ENCODE peak calls at places on chromosomes 11 and 22, in four cellular contexts. One of them, this sample, is unnamed.

GRCh38 chr11:19472679-19473078 is 231.9 kb upstream of the E2F8 start:
- DNase-seq in CD8-positive, alpha-beta memory T cell: no peak
- DNase-seq in uterus: no peak
- DNase-seq in neuronal stem cell: no peak
- DNase-seq in this sample: no peak

GRCh38 chr11:17352925-17353227 is 1.3 kb downstream of the NCR3LG1 start:
- DNase-seq in uterus: peak; percentile 25
- DNase-seq in neuronal stem cell: no peak
- DNase-seq in CD8-positive, alpha-beta memory T cell: peak; percentile 61
- DNase-seq in this sample: no peak

GRCh38 chr11:16833026-16833425 is 94.6 kb downstream of the C11orf58 start:
- DNase-seq in uterus: no peak
- DNase-seq in neuronal stem cell: no peak
- DNase-seq in CD8-positive, alpha-beta memory T cell: no peak
- DNase-seq in this sample: no peak

GRCh38 chr22:44347549-44347948 is 34.8 kb upstream of the SHISAL1 start:
- DNase-seq in neuronal stem cell: no peak
- DNase-seq in CD8-positive, alpha-beta memory T cell: no peak
- DNase-seq in uterus: no peak
- DNase-seq in this sample: no peak

GRCh38 chr11:315516-315994 is 1.7 kb downstream of the IFITM1 start:
- DNase-seq in CD8-positive, alpha-beta memory T cell: no peak
- DNase-seq in neuronal stem cell: no peak
- DNase-seq in uterus: no peak
- DNase-seq in this sample: no peak

GRCh38 chr11:22079133-22079847 is 113.6 kb upstream of the ANO5 start:
- DNase-seq in neuronal stem cell: no peak
- DNase-seq in CD8-positive, alpha-beta memory T cell: no peak
- DNase-seq in uterus: no peak
- DNase-seq in this sample: no peak

GRCh38 chr22:35766654-35767580 is 49.2 kb downstream of the APOL5 start:
- DNase-seq in CD8-positive, alpha-beta memory T cell: no peak
- DNase-seq in neuronal stem cell: peak; percentile 36
- DNase-seq in uterus: no peak
- DNase-seq in this sample: no peak

GRCh38 chr11:77112641-77113381 is 10.2 kb downstream of the OMP start:
- DNase-seq in CD8-positive, alpha-beta memory T cell: no peak
- DNase-seq in neuronal stem cell: no peak
- DNase-seq in uterus: no peak
- DNase-seq in this sample: no peak

GRCh38 chr11:96162816-96163499 is 180.0 kb downstream of the MAML2 start:
- DNase-seq in neuronal stem cell: no peak
- DNase-seq in uterus: peak; percentile 38
- DNase-seq in CD8-positive, alpha-beta memory T cell: no peak
- DNase-seq in this sample: no peak

GRCh38 chr22:33472462-33473344 is 414.5 kb upstream of the SYN3 start:
- DNase-seq in CD8-positive, alpha-beta memory T cell: no peak
- DNase-seq in neuronal stem cell: no peak
- DNase-seq in uterus: no peak
- DNase-seq in this sample: peak; percentile 26

GRCh38 chr11:16857186-16857585 is 118.7 kb downstream of the C11orf58 start:
- DNase-seq in uterus: no peak
- DNase-seq in neuronal stem cell: no peak
- DNase-seq in CD8-positive, alpha-beta memory T cell: no peak
- DNase-seq in this sample: no peak

GRCh38 chr11:76283190-76283589 is 76.9 kb upstream of the WNT11 start:
- DNase-seq in CD8-positive, alpha-beta memory T cell: peak; percentile 26
- DNase-seq in uterus: no peak
- DNase-seq in neuronal stem cell: no peak
- DNase-seq in this sample: no peak

GRCh38 chr11:117371453-117371852 is 43.8 kb downstream of the CEP164 start:
- DNase-seq in neuronal stem cell: no peak
- DNase-seq in uterus: no peak
- DNase-seq in CD8-positive, alpha-beta memory T cell: no peak
- DNase-seq in this sample: no peak

GRCh38 chr22:38944653-38945052 is 12.8 kb upstream of the APOBEC3A start:
- DNase-seq in CD8-positive, alpha-beta memory T cell: no peak
- DNase-seq in neuronal stem cell: no peak
- DNase-seq in uterus: no peak
- DNase-seq in this sample: no peak

GRCh38 chr22:44215287-44215686 is 34.6 kb downstream of the PARVG start:
- DNase-seq in uterus: no peak
- DNase-seq in neuronal stem cell: no peak
- DNase-seq in CD8-positive, alpha-beta memory T cell: no peak
- DNase-seq in this sample: no peak

GRCh38 chr22:23533328-23533762 is 46.7 kb downstream of the IGLL1 start:
- DNase-seq in neuronal stem cell: peak; percentile 70
- DNase-seq in CD8-positive, alpha-beta memory T cell: no peak
- DNase-seq in uterus: no peak
- DNase-seq in this sample: no peak

GRCh38 chr11:126915430-126915829 is 85.1 kb downstream of the KIRREL3 start:
- DNase-seq in CD8-positive, alpha-beta memory T cell: no peak
- DNase-seq in uterus: no peak
- DNase-seq in neuronal stem cell: no peak
- DNase-seq in this sample: no peak

GRCh38 chr22:44664149-44664548 is 37.9 kb upstream of the PRR5 start:
- DNase-seq in neuronal stem cell: no peak
- DNase-seq in CD8-positive, alpha-beta memory T cell: peak; percentile 76
- DNase-seq in uterus: no peak
- DNase-seq in this sample: peak; percentile 59

GRCh38 chr11:95327273-95327948 is 96.4 kb upstream of the SESN3 start:
- DNase-seq in neuronal stem cell: no peak
- DNase-seq in uterus: no peak
- DNase-seq in CD8-positive, alpha-beta memory T cell: no peak
- DNase-seq in this sample: no peak

GRCh38 chr11:88332851-88333250 is 4.7 kb downstream of the CTSC start:
- DNase-seq in CD8-positive, alpha-beta memory T cell: no peak
- DNase-seq in neuronal stem cell: no peak
- DNase-seq in uterus: no peak
- DNase-seq in this sample: no peak

GRCh38 chr11:67406969-67407699 is 3.3 kb downstream of the TBC1D10C start:
- DNase-seq in CD8-positive, alpha-beta memory T cell: no peak
- DNase-seq in uterus: no peak
- DNase-seq in neuronal stem cell: no peak
- DNase-seq in this sample: no peak

GRCh38 chr22:40597541-40598453 is 38.7 kb downstream of the MRTFA start:
- DNase-seq in CD8-positive, alpha-beta memory T cell: no peak
- DNase-seq in uterus: no peak
- DNase-seq in neuronal stem cell: no peak
- DNase-seq in this sample: no peak

GRCh38 chr11:30254307-30255298 is 23.8 kb downstream of the FSHB start:
- DNase-seq in uterus: no peak
- DNase-seq in neuronal stem cell: no peak
- DNase-seq in CD8-positive, alpha-beta memory T cell: no peak
- DNase-seq in this sample: no peak

GRCh38 chr11:57515332-57516060 is at the start of gene SLC43A1:
- DNase-seq in neuronal stem cell: no peak
- DNase-seq in CD8-positive, alpha-beta memory T cell: no peak
- DNase-seq in uterus: peak; percentile 58
- DNase-seq in this sample: no peak

GRCh38 chr11:57516061-57516443 is 550 bp upstream of the SLC43A1 start:
- DNase-seq in CD8-positive, alpha-beta memory T cell: no peak
- DNase-seq in neuronal stem cell: no peak
- DNase-seq in uterus: no peak
- DNase-seq in this sample: no peak

GRCh38 chr11:57513911-57514537 is 1.5 kb downstream of the SLC43A1 start:
- DNase-seq in neuronal stem cell: no peak
- DNase-seq in CD8-positive, alpha-beta memory T cell: peak; percentile 51
- DNase-seq in uterus: peak; percentile 40
- DNase-seq in this sample: no peak

GRCh38 chr11:57513446-57513795 is 2.1 kb downstream of the SLC43A1 start:
- DNase-seq in uterus: no peak
- DNase-seq in CD8-positive, alpha-beta memory T cell: no peak
- DNase-seq in neuronal stem cell: no peak
- DNase-seq in this sample: no peak

DNA sequence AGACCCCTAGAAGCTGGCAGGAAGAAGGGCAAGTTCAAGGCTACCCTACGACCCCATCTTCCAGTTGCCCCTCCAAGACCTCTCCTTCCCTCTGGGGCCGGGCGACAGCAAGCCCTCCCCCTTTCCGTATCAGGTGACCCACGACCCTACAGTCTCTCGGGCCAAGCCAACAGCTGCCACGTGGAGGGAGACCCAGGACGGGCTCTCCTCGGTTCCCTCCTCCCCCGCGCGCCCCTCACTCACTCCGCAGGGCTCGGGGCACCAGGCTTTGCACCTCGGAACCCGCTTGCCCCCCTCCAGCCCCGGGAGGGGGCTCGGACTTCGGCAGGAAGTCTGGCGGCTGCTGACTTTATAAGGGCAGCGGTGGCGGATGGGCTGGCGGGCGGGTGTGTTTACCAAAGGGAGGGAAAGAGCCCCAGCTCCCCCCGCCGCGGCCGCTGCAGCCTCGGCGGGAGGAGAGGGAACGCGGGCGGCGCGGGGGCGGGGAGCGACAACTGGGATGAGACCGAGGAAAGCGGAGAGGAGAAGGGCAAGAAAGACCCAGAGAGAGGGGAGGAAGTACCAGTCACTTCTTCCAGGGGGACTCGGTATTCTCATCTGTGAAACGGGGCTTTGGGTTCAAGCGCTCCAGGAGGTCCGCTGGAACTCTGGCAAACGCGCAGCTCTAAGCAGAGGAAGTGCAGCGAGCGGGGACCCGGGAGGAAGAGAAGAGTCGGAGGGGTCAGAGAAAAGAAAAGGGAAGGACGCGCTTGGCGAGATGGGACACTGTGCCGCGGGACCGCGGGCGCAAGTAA is 767 bp downstream of the SLC43A1 start:
- DNase-seq in CD8-positive, alpha-beta memory T cell: peak; percentile 69
- DNase-seq in uterus: peak; percentile 60
- DNase-seq in neuronal stem cell: no peak
- DNase-seq in this sample: no peak
- H3K27ac ChIP-seq in CD8-positive, alpha-beta memory T cell: peak overlapping the region; percentile 61
- H3K27ac ChIP-seq in uterus: peak overlapping the region; percentile 84
- H3K27ac ChIP-seq in neuronal stem cell: no peak overlapping the region
- H3K27ac ChIP-seq in this sample: no peak overlapping the region

GRCh38 chr11:36507824-36508489 is 2.1 kb downstream of the TRAF6 start:
- DNase-seq in CD8-positive, alpha-beta memory T cell: no peak
- DNase-seq in uterus: no peak
- DNase-seq in neuronal stem cell: no peak
- DNase-seq in this sample: no peak
- H3K27ac ChIP-seq in CD8-positive, alpha-beta memory T cell: no peak overlapping the region
- H3K27ac ChIP-seq in uterus: peak overlapping the region; percentile 90
- H3K27ac ChIP-seq in neuronal stem cell: no peak overlapping the region
- H3K27ac ChIP-seq in this sample: no peak overlapping the region

DNA sequence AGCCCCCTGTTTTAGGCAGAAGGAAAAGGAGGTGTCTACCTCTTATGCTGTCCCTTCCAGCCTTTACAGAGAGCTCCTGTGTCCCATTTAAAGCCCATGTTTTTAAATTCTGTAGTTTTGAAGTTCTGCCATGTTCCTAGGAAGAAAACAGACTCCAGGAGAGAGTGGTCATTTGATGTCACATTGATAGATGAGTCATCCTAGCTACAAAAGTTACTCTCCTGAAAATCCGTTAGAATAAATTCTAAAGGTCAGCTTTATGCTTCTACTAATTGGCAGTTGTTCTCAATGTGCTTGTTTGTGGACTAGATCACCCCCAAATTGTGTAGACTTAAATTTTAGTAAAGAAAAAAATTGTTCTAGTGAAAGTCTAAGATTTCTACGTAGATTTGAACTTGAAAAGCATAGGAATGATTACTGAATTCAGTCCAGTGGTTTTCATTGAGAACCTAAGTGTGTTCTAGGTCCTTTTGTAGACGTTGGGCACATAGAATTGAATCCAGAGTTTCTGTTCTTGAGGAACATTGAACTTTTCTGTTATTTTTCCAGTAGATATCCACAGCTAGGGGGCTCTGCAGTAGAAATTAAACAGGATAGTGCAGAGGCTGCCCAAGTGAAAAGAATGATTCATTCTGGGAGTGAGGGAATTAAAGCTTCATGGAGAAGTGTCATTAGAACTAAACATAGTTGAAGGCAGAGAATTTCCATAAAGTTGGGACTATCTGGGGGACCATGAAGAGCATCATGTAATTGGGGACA is 140.6 kb upstream of the RASSF10 start:
- DNase-seq in CD8-positive, alpha-beta memory T cell: no peak
- DNase-seq in uterus: no peak
- DNase-seq in neuronal stem cell: no peak
- DNase-seq in this sample: no peak
- H3K27ac ChIP-seq in CD8-positive, alpha-beta memory T cell: no peak overlapping the region
- H3K27ac ChIP-seq in uterus: peak overlapping the region; percentile 40
- H3K27ac ChIP-seq in neuronal stem cell: no peak overlapping the region
- H3K27ac ChIP-seq in this sample: no peak overlapping the region

DNA sequence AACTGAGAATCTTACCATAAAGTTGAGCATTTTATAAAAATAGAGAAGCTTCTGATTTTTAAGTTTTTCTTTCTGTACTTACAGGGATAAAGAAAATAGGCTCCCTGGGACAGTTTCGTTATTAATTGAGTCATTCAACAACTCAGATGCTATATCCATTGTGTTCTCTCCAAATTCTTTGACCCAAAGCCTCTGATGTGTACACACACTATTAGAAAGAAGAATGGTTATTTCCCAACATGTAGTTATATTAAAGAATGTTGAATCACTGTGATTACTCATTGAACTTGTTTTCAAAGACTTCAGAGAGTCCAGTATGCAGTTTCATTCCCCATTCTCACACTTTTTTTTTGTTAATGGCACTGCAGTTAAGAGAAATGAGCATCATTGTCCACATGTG is 734.3 kb upstream of the ARHGAP42 start:
- DNase-seq in uterus: no peak
- DNase-seq in CD8-positive, alpha-beta memory T cell: no peak
- DNase-seq in neuronal stem cell: no peak
- DNase-seq in this sample: no peak
- H3K27ac ChIP-seq in uterus: no peak overlapping the region
- H3K27ac ChIP-seq in CD8-positive, alpha-beta memory T cell: no peak overlapping the region
- H3K27ac ChIP-seq in neuronal stem cell: no peak overlapping the region
- H3K27ac ChIP-seq in this sample: no peak overlapping the region

GRCh38 chr11:119085523-119085878 is 820 bp downstream of the HMBS start:
- DNase-seq in CD8-positive, alpha-beta memory T cell: no peak
- DNase-seq in uterus: no peak
- DNase-seq in neuronal stem cell: no peak
- DNase-seq in this sample: no peak
- H3K27ac ChIP-seq in CD8-positive, alpha-beta memory T cell: peak overlapping the region; percentile 89
- H3K27ac ChIP-seq in uterus: peak overlapping the region; percentile 96
- H3K27ac ChIP-seq in neuronal stem cell: peak overlapping the region; percentile 61
- H3K27ac ChIP-seq in this sample: peak overlapping the region; percentile 74

GRCh38 chr11:73152086-73152853 is 10.2 kb upstream of the FCHSD2 start:
- DNase-seq in uterus: no peak
- DNase-seq in neuronal stem cell: no peak
- DNase-seq in CD8-positive, alpha-beta memory T cell: no peak
- DNase-seq in this sample: no peak
- H3K27ac ChIP-seq in uterus: no peak overlapping the region
- H3K27ac ChIP-seq in neuronal stem cell: no peak overlapping the region
- H3K27ac ChIP-seq in CD8-positive, alpha-beta memory T cell: no peak overlapping the region
- H3K27ac ChIP-seq in this sample: no peak overlapping the region

GRCh38 chr11:65434057-65434666 is 11.6 kb downstream of the NEAT1 start:
- DNase-seq in uterus: no peak
- DNase-seq in CD8-positive, alpha-beta memory T cell: no peak
- DNase-seq in neuronal stem cell: no peak
- DNase-seq in this sample: no peak

GRCh38 chr11:65434667-65435179 is 12.1 kb downstream of the NEAT1 start:
- DNase-seq in CD8-positive, alpha-beta memory T cell: no peak
- DNase-seq in neuronal stem cell: no peak
- DNase-seq in uterus: no peak
- DNase-seq in this sample: no peak

GRCh38 chr11:65432686-65433582 is 10.3 kb downstream of the NEAT1 start:
- DNase-seq in neuronal stem cell: no peak
- DNase-seq in CD8-positive, alpha-beta memory T cell: peak; percentile 30
- DNase-seq in uterus: no peak
- DNase-seq in this sample: no peak

GRCh38 chr11:65432133-65432650 is 9.6 kb downstream of the NEAT1 start:
- DNase-seq in neuronal stem cell: no peak
- DNase-seq in uterus: no peak
- DNase-seq in CD8-positive, alpha-beta memory T cell: no peak
- DNase-seq in this sample: no peak

GRCh38 chr11:65433657-65434056 is 11.1 kb downstream of the NEAT1 start:
- DNase-seq in neuronal stem cell: no peak
- DNase-seq in CD8-positive, alpha-beta memory T cell: no peak
- DNase-seq in uterus: no peak
- DNase-seq in this sample: no peak
- H3K27ac ChIP-seq in neuronal stem cell: no peak overlapping the region
- H3K27ac ChIP-seq in CD8-positive, alpha-beta memory T cell: no peak overlapping the region
- H3K27ac ChIP-seq in uterus: no peak overlapping the region
- H3K27ac ChIP-seq in this sample: peak overlapping the region; percentile 53